ENCODE peak calls at places on chromosomes 3 and 15, in five cellular contexts. C is activated CD4-positive, alpha-beta T cell treated with anti-CD3 and anti-CD28 coated beads, Interleukin-2, amount 50 U/mL, for 48 hours; S is posterior cingulate gyrus; G is neural crest cell; W is Calu3. D is an unnamed sample.

GRCh38 chr15:31128919-31129768 is 27.6 kb upstream of the TRPM1 start:
- DNase-seq in C (peak), S (peak), G (peak), W (peak), D (peak)

GRCh38 chr3:32340039-32340438 is 51.6 kb upstream of the CMTM7 start:
- DNase-seq in C (no peak), S (no peak), G (peak), W (peak), D (peak)

GRCh38 chr15:72369964-72370363 is 5.8 kb downstream of the HEXA start:
- DNase-seq in C (no peak), S (no peak), G (no peak), W (no peak), D (no peak)

GRCh38 chr3:65210026-65210814 is 522.4 kb upstream of the ADAMTS9 start:
- DNase-seq in C (no peak), S (no peak), G (no peak), W (no peak), D (no peak)

GRCh38 chr3:43014216-43014615 is 35.1 kb downstream of the GASK1A start:
- DNase-seq in C (no peak), S (no peak), G (no peak), W (no peak), D (no peak)

GRCh38 chr3:143601738-143602480 is 246.4 kb downstream of the SLC9A9 start:
- DNase-seq in C (no peak), S (no peak), G (no peak), W (no peak), D (no peak)

GRCh38 chr3:124834723-124835718 is 52.1 kb downstream of the ITGB5 start:
- DNase-seq in C (peak), S (no peak), G (no peak), W (peak), D (peak)

GRCh38 chr15:77239892-77240608 is 169.1 kb upstream of the TSPAN3 start:
- DNase-seq in C (no peak), S (no peak), G (no peak), W (no peak), D (no peak)

GRCh38 chr3:40108643-40109042 is 200.9 kb upstream of the EIF1B start:
- DNase-seq in C (no peak), S (no peak), G (no peak), W (no peak), D (no peak)

GRCh38 chr15:77867266-77868047 is 210.1 kb downstream of the TBC1D2B start:
- DNase-seq in C (no peak), S (peak), G (no peak), W (no peak), D (no peak)

GRCh38 chr3:27216955-27217552 is 152.1 kb downstream of the NEK10 start:
- DNase-seq in C (no peak), S (no peak), G (no peak), W (no peak), D (no peak)

GRCh38 chr15:81888748-81889479 is 156.9 kb downstream of the MEX3B start:
- DNase-seq in C (no peak), S (no peak), G (no peak), W (no peak), D (no peak)

D was measured in cerebellar cortex.